ENCODE peak calls at places on chromosome 18, in four cellular contexts. Z, Y, R and J are unnamed samples.

GRCh38 chr18:58556333-58557012 is 72.4 kb downstream of the ALPK2 start:
- ATAC-seq in Z (no peak), Y (no peak), R (no peak), J (peak)

GRCh38 chr18:3584897-3585460 is 135.0 kb downstream of the TGIF1 start:
- ATAC-seq in Z (no peak), Y (no peak), R (peak), J (peak)

GRCh38 chr18:51447351-51447896 is 249.9 kb upstream of the MEX3C start:
- ATAC-seq in Z (no peak), Y (no peak), R (no peak), J (no peak)

GRCh38 chr18:33194793-33195192 is 245.7 kb downstream of the CCDC178 start:
- ATAC-seq in Z (no peak), Y (no peak), R (no peak), J (no peak)

GRCh38 chr18:42614619-42615293 is 500.7 kb downstream of the RIT2 start:
- ATAC-seq in Z (no peak), Y (no peak), R (peak), J (no peak)

GRCh38 chr18:24488824-24489493 is 28.5 kb downstream of the HRH4 start:
- ATAC-seq in Z (no peak), Y (peak), R (peak), J (peak)

GRCh38 chr18:73381361-73382031 is 513.7 kb upstream of the NETO1 start:
- ATAC-seq in Z (no peak), Y (no peak), R (no peak), J (no peak)

GRCh38 chr18:10416020-10416419 is 38.4 kb upstream of the APCDD1 start:
- ATAC-seq in Z (no peak), Y (no peak), R (no peak), J (no peak)

GRCh38 chr18:48931680-48932461 is 18.9 kb downstream of the SMAD7 start:
- ATAC-seq in Z (peak), Y (no peak), R (no peak), J (no peak)

GRCh38 chr18:77062518-77063003 is 70.0 kb downstream of the MBP start:
- ATAC-seq in Z (peak), Y (no peak), R (peak), J (no peak)

GRCh38 chr18:33440384-33441043 is at the start of gene CCDC178:
- ATAC-seq in Z (no peak), Y (no peak), R (peak), J (no peak)

GRCh38 chr18:46239998-46240397 is 135.8 kb downstream of the HAUS1 start:
- ATAC-seq in Z (no peak), Y (no peak), R (no peak), J (no peak)

GRCh38 chr18:22277758-22278157 is 108.4 kb downstream of the GATA6 start:
- ATAC-seq in Z (no peak), Y (no peak), R (no peak), J (no peak)

GRCh38 chr18:71001597-71001996 is 712.8 kb downstream of the SOCS6 start:
- ATAC-seq in Z (no peak), Y (no peak), R (no peak), J (no peak)

GRCh38 chr18:49608366-49608747 is 46.5 kb downstream of the LIPG start:
- ATAC-seq in Z (no peak), Y (no peak), R (no peak), J (no peak)

GRCh38 chr18:23143059-23143831 is 8.0 kb downstream of the CABLES1 start:
- ATAC-seq in Z (peak), Y (peak), R (peak), J (peak)

GRCh38 chr18:74242451-74243096 is 49.2 kb downstream of the CYB5A start:
- ATAC-seq in Z (no peak), Y (no peak), R (peak), J (no peak)

GRCh38 chr18:45008694-45009372 is 328.1 kb downstream of the SETBP1 start:
- ATAC-seq in Z (peak), Y (no peak), R (no peak), J (no peak)

GRCh38 chr18:58578835-58579560 is 49.9 kb downstream of the ALPK2 start:
- ATAC-seq in Z (no peak), Y (no peak), R (no peak), J (no peak)

GRCh38 chr18:37922162-37922561 is 356.6 kb upstream of the CELF4 start:
- ATAC-seq in Z (no peak), Y (no peak), R (no peak), J (no peak)

GRCh38 chr18:5964996-5965395 is 69.7 kb upstream of the TMEM200C start:
- ATAC-seq in Z (no peak), Y (no peak), R (no peak), J (no peak)

GRCh38 chr18:525066-525797 is 24.7 kb upstream of the COLEC12 start:
- ATAC-seq in Z (no peak), Y (peak), R (no peak), J (peak)

GRCh38 chr18:21857871-21858270 is 117.3 kb downstream of the MIB1 start:
- ATAC-seq in Z (no peak), Y (no peak), R (no peak), J (no peak)

GRCh38 chr18:41370740-41371623 is 584.1 kb upstream of the PIK3C3 start:
- ATAC-seq in Z (no peak), Y (no peak), R (no peak), J (no peak)

GRCh38 chr18:55570966-55571365 is 17.0 kb downstream of the TCF4 start:
- ATAC-seq in Z (no peak), Y (no peak), R (no peak), J (no peak)

GRCh38 chr18:58299135-58299473 is 255.1 kb downstream of the NEDD4L start:
- ATAC-seq in Z (no peak), Y (no peak), R (no peak), J (no peak)

GRCh38 chr18:24014062-24014985 is at the start of gene TTC39C:
- ATAC-seq in Z (peak), Y (peak), R (peak), J (peak)

GRCh38 chr18:48643262-48643661 is 104.4 kb downstream of the CTIF start:
- ATAC-seq in Z (no peak), Y (no peak), R (no peak), J (no peak)

GRCh38 chr18:57527479-57528237 is 58.8 kb downstream of the FECH start:
- ATAC-seq in Z (no peak), Y (no peak), R (no peak), J (no peak)

GRCh38 chr18:5584751-5585417 is 41.1 kb upstream of the EPB41L3 start:
- ATAC-seq in Z (no peak), Y (no peak), R (no peak), J (peak)

GRCh38 chr18:47149457-47150028 is 757 bp downstream of the HDHD2 start:
- ATAC-seq in Z (no peak), Y (no peak), R (peak), J (no peak)

GRCh38 chr18:12478269-12479057 is 70.7 kb downstream of the PRELID3A start:
- ATAC-seq in Z (no peak), Y (no peak), R (no peak), J (peak)